ENCODE peak calls at places on chromosomes 13 and 19, in six cellular contexts. One of them, this sample, is unnamed.

GRCh38 chr13:39776439-39776838 is 121.0 kb downstream of the COG6 start:
- DNase-seq in Peyer's patch: no peak
- DNase-seq in sciatic nerve: no peak
- DNase-seq in BJ: peak; percentile 33
- DNase-seq in stimulated activated CD4-positive, alpha-beta T cell treated with anti-CD3 and anti-CD28 coated beads, Interleukin-15, amount 100 ng/mL, for 1 hour: no peak
- DNase-seq in trophoblast cell: peak; percentile 30
- DNase-seq in this sample: no peak

GRCh38 chr19:38360351-38360750 is 14.0 kb upstream of the PSMD8 start:
- DNase-seq in Peyer's patch: no peak
- DNase-seq in sciatic nerve: no peak
- DNase-seq in BJ: no peak
- DNase-seq in stimulated activated CD4-positive, alpha-beta T cell treated with anti-CD3 and anti-CD28 coated beads, Interleukin-15, amount 100 ng/mL, for 1 hour: no peak
- DNase-seq in trophoblast cell: no peak
- DNase-seq in this sample: no peak

GRCh38 chr13:29465741-29466293 is 129.7 kb downstream of the SLC7A1 start:
- DNase-seq in Peyer's patch: no peak
- DNase-seq in sciatic nerve: peak; percentile 70
- DNase-seq in BJ: peak; percentile 19
- DNase-seq in stimulated activated CD4-positive, alpha-beta T cell treated with anti-CD3 and anti-CD28 coated beads, Interleukin-15, amount 100 ng/mL, for 1 hour: no peak
- DNase-seq in trophoblast cell: no peak
- DNase-seq in this sample: peak; percentile 35

GRCh38 chr19:36973021-36973843 is 57.1 kb downstream of the ZNF568 start:
- DNase-seq in Peyer's patch: peak; percentile 90
- DNase-seq in sciatic nerve: peak; percentile 87
- DNase-seq in BJ: peak; percentile 4
- DNase-seq in stimulated activated CD4-positive, alpha-beta T cell treated with anti-CD3 and anti-CD28 coated beads, Interleukin-15, amount 100 ng/mL, for 1 hour: peak; percentile 64
- DNase-seq in trophoblast cell: peak; percentile 77
- DNase-seq in this sample: peak; percentile 94

GRCh38 chr13:51793570-51794273 is 10.2 kb downstream of the DHRS12 start:
- DNase-seq in Peyer's patch: peak; percentile 77
- DNase-seq in sciatic nerve: no peak
- DNase-seq in BJ: peak; percentile 26
- DNase-seq in stimulated activated CD4-positive, alpha-beta T cell treated with anti-CD3 and anti-CD28 coated beads, Interleukin-15, amount 100 ng/mL, for 1 hour: no peak
- DNase-seq in trophoblast cell: peak; percentile 61
- DNase-seq in this sample: no peak

GRCh38 chr13:59416561-59416960 is 747.2 kb downstream of the DIAPH3 start:
- DNase-seq in Peyer's patch: no peak
- DNase-seq in sciatic nerve: no peak
- DNase-seq in BJ: no peak
- DNase-seq in stimulated activated CD4-positive, alpha-beta T cell treated with anti-CD3 and anti-CD28 coated beads, Interleukin-15, amount 100 ng/mL, for 1 hour: no peak
- DNase-seq in trophoblast cell: no peak
- DNase-seq in this sample: no peak

GRCh38 chr19:16025108-16026101 is 50.9 kb upstream of the TPM4 start:
- DNase-seq in Peyer's patch: peak; percentile 70
- DNase-seq in sciatic nerve: no peak
- DNase-seq in BJ: peak; percentile 16
- DNase-seq in stimulated activated CD4-positive, alpha-beta T cell treated with anti-CD3 and anti-CD28 coated beads, Interleukin-15, amount 100 ng/mL, for 1 hour: no peak
- DNase-seq in trophoblast cell: peak; percentile 42
- DNase-seq in this sample: peak; percentile 61

GRCh38 chr19:17245535-17245984 is at the start of gene NR2F6:
- DNase-seq in Peyer's patch: no peak
- DNase-seq in sciatic nerve: no peak
- DNase-seq in BJ: no peak
- DNase-seq in stimulated activated CD4-positive, alpha-beta T cell treated with anti-CD3 and anti-CD28 coated beads, Interleukin-15, amount 100 ng/mL, for 1 hour: no peak
- DNase-seq in trophoblast cell: no peak
- DNase-seq in this sample: no peak

GRCh38 chr13:32206097-32206740 is 108.9 kb downstream of the ZAR1L start:
- DNase-seq in Peyer's patch: no peak
- DNase-seq in sciatic nerve: no peak
- DNase-seq in BJ: no peak
- DNase-seq in stimulated activated CD4-positive, alpha-beta T cell treated with anti-CD3 and anti-CD28 coated beads, Interleukin-15, amount 100 ng/mL, for 1 hour: no peak
- DNase-seq in trophoblast cell: no peak
- DNase-seq in this sample: no peak

GRCh38 chr13:66344770-66345367 is 885.3 kb downstream of the PCDH9 start:
- DNase-seq in Peyer's patch: no peak
- DNase-seq in sciatic nerve: no peak
- DNase-seq in BJ: no peak
- DNase-seq in stimulated activated CD4-positive, alpha-beta T cell treated with anti-CD3 and anti-CD28 coated beads, Interleukin-15, amount 100 ng/mL, for 1 hour: no peak
- DNase-seq in trophoblast cell: no peak
- DNase-seq in this sample: no peak

GRCh38 chr19:49085868-49086232 is 599 bp downstream of the SNRNP70 start:
- DNase-seq in Peyer's patch: no peak
- DNase-seq in sciatic nerve: no peak
- DNase-seq in BJ: no peak
- DNase-seq in stimulated activated CD4-positive, alpha-beta T cell treated with anti-CD3 and anti-CD28 coated beads, Interleukin-15, amount 100 ng/mL, for 1 hour: no peak
- DNase-seq in trophoblast cell: no peak
- DNase-seq in this sample: no peak

GRCh38 chr13:40261947-40262346 is 404.5 kb downstream of the FOXO1 start:
- DNase-seq in Peyer's patch: no peak
- DNase-seq in sciatic nerve: no peak
- DNase-seq in BJ: no peak
- DNase-seq in stimulated activated CD4-positive, alpha-beta T cell treated with anti-CD3 and anti-CD28 coated beads, Interleukin-15, amount 100 ng/mL, for 1 hour: no peak
- DNase-seq in trophoblast cell: no peak
- DNase-seq in this sample: no peak

GRCh38 chr13:29111446-29111845 is 291.3 kb downstream of the MTUS2 start:
- DNase-seq in Peyer's patch: no peak
- DNase-seq in sciatic nerve: no peak
- DNase-seq in BJ: no peak
- DNase-seq in stimulated activated CD4-positive, alpha-beta T cell treated with anti-CD3 and anti-CD28 coated beads, Interleukin-15, amount 100 ng/mL, for 1 hour: no peak
- DNase-seq in trophoblast cell: no peak
- DNase-seq in this sample: no peak

GRCh38 chr19:34502582-34503545 is 21.3 kb downstream of the WTIP start:
- DNase-seq in Peyer's patch: peak; percentile 34
- DNase-seq in sciatic nerve: no peak
- DNase-seq in BJ: no peak
- DNase-seq in stimulated activated CD4-positive, alpha-beta T cell treated with anti-CD3 and anti-CD28 coated beads, Interleukin-15, amount 100 ng/mL, for 1 hour: no peak
- DNase-seq in trophoblast cell: no peak
- DNase-seq in this sample: no peak

GRCh38 chr13:66492479-66492878 is 737.7 kb downstream of the PCDH9 start:
- DNase-seq in Peyer's patch: no peak
- DNase-seq in sciatic nerve: no peak
- DNase-seq in BJ: no peak
- DNase-seq in stimulated activated CD4-positive, alpha-beta T cell treated with anti-CD3 and anti-CD28 coated beads, Interleukin-15, amount 100 ng/mL, for 1 hour: no peak
- DNase-seq in trophoblast cell: no peak
- DNase-seq in this sample: no peak

GRCh38 chr13:51910508-51910907 is 48.7 kb downstream of the CCDC70 start:
- DNase-seq in Peyer's patch: no peak
- DNase-seq in sciatic nerve: no peak
- DNase-seq in BJ: no peak
- DNase-seq in stimulated activated CD4-positive, alpha-beta T cell treated with anti-CD3 and anti-CD28 coated beads, Interleukin-15, amount 100 ng/mL, for 1 hour: no peak
- DNase-seq in trophoblast cell: no peak
- DNase-seq in this sample: no peak

GRCh38 chr19:40588110-40588854 is 11.6 kb downstream of the SHKBP1 start:
- DNase-seq in Peyer's patch: no peak
- DNase-seq in sciatic nerve: no peak
- DNase-seq in BJ: no peak
- DNase-seq in stimulated activated CD4-positive, alpha-beta T cell treated with anti-CD3 and anti-CD28 coated beads, Interleukin-15, amount 100 ng/mL, for 1 hour: no peak
- DNase-seq in trophoblast cell: no peak
- DNase-seq in this sample: peak; percentile 74

GRCh38 chr19:43777163-43777700 is 3.5 kb downstream of the KCNN4 start:
- DNase-seq in Peyer's patch: no peak
- DNase-seq in sciatic nerve: no peak
- DNase-seq in BJ: no peak
- DNase-seq in stimulated activated CD4-positive, alpha-beta T cell treated with anti-CD3 and anti-CD28 coated beads, Interleukin-15, amount 100 ng/mL, for 1 hour: no peak
- DNase-seq in trophoblast cell: no peak
- DNase-seq in this sample: peak; percentile 84

GRCh38 chr19:17306285-17306714 is 628 bp downstream of the MRPL34 start:
- DNase-seq in Peyer's patch: no peak
- DNase-seq in sciatic nerve: no peak
- DNase-seq in BJ: no peak
- DNase-seq in stimulated activated CD4-positive, alpha-beta T cell treated with anti-CD3 and anti-CD28 coated beads, Interleukin-15, amount 100 ng/mL, for 1 hour: no peak
- DNase-seq in trophoblast cell: no peak
- DNase-seq in this sample: no peak

GRCh38 chr13:60370343-60370742 is 26.7 kb upstream of the TDRD3 start:
- DNase-seq in Peyer's patch: no peak
- DNase-seq in sciatic nerve: no peak
- DNase-seq in BJ: no peak
- DNase-seq in stimulated activated CD4-positive, alpha-beta T cell treated with anti-CD3 and anti-CD28 coated beads, Interleukin-15, amount 100 ng/mL, for 1 hour: no peak
- DNase-seq in trophoblast cell: no peak
- DNase-seq in this sample: no peak

GRCh38 chr19:15402411-15403150 is 16.2 kb downstream of the AKAP8L start:
- DNase-seq in Peyer's patch: peak; percentile 38
- DNase-seq in sciatic nerve: peak; percentile 41
- DNase-seq in BJ: no peak
- DNase-seq in stimulated activated CD4-positive, alpha-beta T cell treated with anti-CD3 and anti-CD28 coated beads, Interleukin-15, amount 100 ng/mL, for 1 hour: no peak
- DNase-seq in trophoblast cell: no peak
- DNase-seq in this sample: no peak

GRCh38 chr19:4764290-4764660 is 27.3 kb upstream of the FEM1A start:
- DNase-seq in Peyer's patch: no peak
- DNase-seq in sciatic nerve: no peak
- DNase-seq in BJ: no peak
- DNase-seq in stimulated activated CD4-positive, alpha-beta T cell treated with anti-CD3 and anti-CD28 coated beads, Interleukin-15, amount 100 ng/mL, for 1 hour: no peak
- DNase-seq in trophoblast cell: no peak
- DNase-seq in this sample: no peak

This sample was measured in spleen.